ENCODE peak calls at places on chromosomes 1 and 21, in five cellular contexts. K is naive thymus-derived CD8-positive, alpha-beta T cell; W is fibroblast of lung; T is ELF-1; C is BJ. N is an unnamed sample.

GRCh38 chr1:29488086-29488793 is 251.9 kb downstream of the PTPRU start:
- DNase-seq in K (no peak), W (no peak), T (no peak), C (no peak), N (no peak)

GRCh38 chr21:43929217-43929971 is 64.4 kb downstream of the AGPAT3 start:
- DNase-seq in K (no peak), W (no peak), T (no peak), C (no peak), N (no peak)

GRCh38 chr1:52139817-52140540 is 1.9 kb upstream of the ZFYVE9 start:
- DNase-seq in K (peak), W (peak), T (no peak), C (no peak), N (peak)

GRCh38 chr1:108117908-108118902 is 81.9 kb downstream of the SLC25A24 start:
- DNase-seq in K (no peak), W (peak), T (no peak), C (peak), N (peak)

GRCh38 chr1:183841950-183842816 is 37.3 kb downstream of the RGL1 start:
- DNase-seq in K (no peak), W (peak), T (no peak), C (peak), N (peak)

GRCh38 chr1:57010511-57010910 is 44.7 kb upstream of the C8B start:
- DNase-seq in K (no peak), W (no peak), T (no peak), C (no peak), N (no peak)

GRCh38 chr1:16163882-16164820 is 8.3 kb upstream of the EPHA2 start:
- DNase-seq in K (no peak), W (peak), T (no peak), C (peak), N (peak)

GRCh38 chr1:215417122-215417521 is 150.0 kb upstream of the KCTD3 start:
- DNase-seq in K (no peak), W (peak), T (no peak), C (no peak), N (no peak)

GRCh38 chr1:226655251-226656163 is 83.6 kb downstream of the ITPKB start:
- DNase-seq in K (no peak), W (no peak), T (no peak), C (no peak), N (no peak)

GRCh38 chr1:161763522-161764098 is 2.5 kb upstream of the ATF6 start:
- DNase-seq in K (peak), W (no peak), T (peak), C (no peak), N (peak)

GRCh38 chr1:48493031-48493430 is 21.0 kb upstream of the SPATA6 start:
- DNase-seq in K (no peak), W (peak), T (no peak), C (no peak), N (no peak)

GRCh38 chr1:55593299-55593698 is 378.1 kb upstream of the USP24 start:
- DNase-seq in K (no peak), W (no peak), T (no peak), C (no peak), N (no peak)

GRCh38 chr1:233254039-233254362 is 41.5 kb downstream of the PCNX2 start:
- DNase-seq in K (no peak), W (peak), T (no peak), C (no peak), N (no peak)

GRCh38 chr1:12001996-12002493 is 17.3 kb upstream of the MIIP start:
- DNase-seq in K (no peak), W (no peak), T (no peak), C (no peak), N (no peak)

GRCh38 chr1:223029985-223030769 is 112.9 kb downstream of the TLR5 start:
- DNase-seq in K (no peak), W (no peak), T (peak), C (no peak), N (no peak)